ENCODE peak calls at places on chromosomes 6 and 20, in five cellular contexts. O is glutamatergic neuron, R is nephron progenitor cell, K is uterus, I is A549. W is an unnamed sample.

GRCh38 chr20:32451340-32451681 is 93.2 kb downstream of the ASXL1 start:
- DNase-seq in O (no peak), R (no peak), K (no peak), I (no peak), W (no peak)

GRCh38 chr20:52801628-52802006 is 170.5 kb upstream of the TSHZ2 start:
- DNase-seq in R (no peak), O (no peak), I (no peak), K (no peak), W (no peak)

GRCh38 chr6:152452639-152453038 is 184.5 kb downstream of the SYNE1 start:
- DNase-seq in O (no peak), I (no peak), R (no peak), K (no peak), W (no peak)

GRCh38 chr6:33211666-33212422 is 3.5 kb downstream of the RING1 start:
- DNase-seq in K (no peak), I (no peak), O (no peak), R (no peak), W (no peak)

GRCh38 chr6:37171970-37172812 is 2.2 kb downstream of the PIM1 start:
- DNase-seq in R (peak), O (peak), K (peak), I (peak), W (peak)

GRCh38 chr20:5065489-5066383 is 54.0 kb downstream of the PCNA start:
- DNase-seq in R (no peak), O (no peak), I (peak), K (peak), W (no peak)

GRCh38 chr6:5157744-5158143 is 72.6 kb downstream of the PPP1R3G start:
- DNase-seq in R (no peak), O (no peak), I (no peak), K (no peak), W (no peak)

GRCh38 chr20:17650301-17650761 is 31.7 kb downstream of the RRBP1 start:
- DNase-seq in K (peak), R (no peak), O (no peak), I (no peak), W (no peak)

GRCh38 chr6:125174626-125175025 is 21.1 kb downstream of the TPD52L1 start:
- DNase-seq in K (no peak), O (no peak), R (no peak), I (no peak), W (no peak)

GRCh38 chr6:136016228-136017225 is 165.0 kb downstream of the PDE7B start:
- DNase-seq in R (no peak), I (peak), K (no peak), O (no peak), W (no peak)

GRCh38 chr20:47922280-47922675 is 137.0 kb upstream of the SULF2 start:
- DNase-seq in I (peak), O (no peak), K (no peak), R (no peak), W (no peak)

GRCh38 chr20:23361651-23362391 is at the start of gene GZF1:
- DNase-seq in O (peak), I (peak), K (peak), R (peak), W (peak)

GRCh38 chr6:140480852-140481251 is 1106.4 kb upstream of the CITED2 start:
- DNase-seq in I (no peak), R (no peak), O (no peak), K (no peak), W (no peak)

GRCh38 chr6:139557547-139557946 is 183.1 kb upstream of the CITED2 start:
- DNase-seq in K (no peak), R (no peak), I (no peak), O (no peak), W (no peak)

GRCh38 chr6:39037082-39037487 is 11.5 kb upstream of the GLP1R start:
- DNase-seq in O (no peak), R (no peak), K (no peak), I (no peak), W (no peak)

GRCh38 chr6:49423817-49424216 is 39.2 kb downstream of the MMUT start:
- DNase-seq in O (no peak), K (no peak), I (peak), R (no peak), W (no peak)

GRCh38 chr6:41719796-41720620 is 15.4 kb downstream of the TFEB start:
- DNase-seq in K (no peak), I (no peak), O (no peak), R (no peak), W (peak)

GRCh38 chr20:20037960-20038359 is 14.3 kb downstream of the CRNKL1 start:
- DNase-seq in O (no peak), R (no peak), K (no peak), I (no peak), W (no peak)

GRCh38 chr6:57313009-57313408 is 4.4 kb upstream of the PRIM2 start:
- DNase-seq in I (no peak), R (no peak), O (no peak), K (no peak), W (no peak)

GRCh38 chr6:20835315-20836010 is 301.2 kb downstream of the CDKAL1 start:
- DNase-seq in O (no peak), K (no peak), R (no peak), I (no peak), W (no peak)
- TF ChIP-seq CTCF in O (no peak), K (no peak), R (no peak), I (no peak), W (no peak)

DNA sequence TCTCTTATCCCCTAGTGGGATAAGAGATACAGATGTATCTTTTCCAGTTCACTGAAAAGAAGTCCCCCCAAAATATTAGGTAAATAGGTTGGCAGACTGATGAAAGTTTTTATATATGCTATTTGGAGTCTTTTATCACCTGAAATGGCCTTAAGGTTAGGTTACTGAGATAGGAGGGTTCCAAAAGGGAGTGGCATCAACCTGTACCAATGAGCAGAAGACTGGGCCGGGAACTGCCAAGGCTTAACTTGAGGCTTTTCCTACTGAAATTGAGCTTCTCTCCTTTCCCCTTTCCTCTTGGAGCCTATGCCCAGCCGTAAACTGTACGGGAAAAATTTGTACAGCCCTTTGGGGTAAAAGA is 42.0 kb downstream of the EIF2S2 start:
- DNase-seq in R (no peak), I (no peak), O (no peak), K (no peak), W (no peak)
- TF ChIP-seq CTCF in R (no peak), I (no peak), O (peak), K (no peak), W (no peak)

DNA sequence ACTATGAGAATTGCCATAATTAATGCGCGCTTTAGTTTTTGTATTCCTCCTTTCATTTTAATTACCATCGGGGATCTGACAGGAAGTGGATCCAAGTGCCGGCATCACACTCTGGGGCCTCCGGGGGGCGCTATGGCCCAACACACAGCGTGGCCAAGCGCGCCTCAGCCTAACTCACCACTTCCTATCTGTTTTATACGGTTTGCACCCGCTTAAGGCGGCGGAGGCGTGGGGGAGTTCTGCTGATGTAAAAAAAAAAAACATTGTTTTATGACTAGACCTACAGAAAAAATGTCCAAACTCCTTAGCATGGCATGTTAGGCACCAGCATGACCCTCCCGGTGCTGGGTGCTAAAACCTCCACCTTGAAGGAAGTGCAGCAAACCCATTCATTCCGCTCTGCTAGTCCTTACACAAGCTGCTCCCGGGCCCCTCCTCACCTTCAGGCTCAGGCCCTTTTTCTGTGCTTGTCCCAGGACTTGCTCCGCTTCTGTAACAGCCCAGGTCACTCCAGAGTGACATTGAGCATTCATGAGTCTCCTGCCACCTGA is 4.5 kb upstream of the EBF4 start:
- DNase-seq in K (peak), O (peak), R (peak), I (peak), W (peak)
- TF ChIP-seq CTCF in K (peak), O (peak), R (peak), I (peak), W (peak)

GRCh38 chr6:149179431-149179830 is 138.1 kb upstream of the TAB2 start:
- DNase-seq in R (no peak), I (no peak), O (no peak), K (no peak), W (no peak)

GRCh38 chr6:149184523-149184922 is 133.0 kb upstream of the TAB2 start:
- DNase-seq in O (no peak), R (no peak), K (no peak), I (no peak), W (no peak)

GRCh38 chr6:149185799-149186357 is 131.6 kb upstream of the TAB2 start:
- DNase-seq in I (peak), O (no peak), R (no peak), K (no peak), W (no peak)

GRCh38 chr6:149181304-149181703 is 136.2 kb upstream of the TAB2 start:
- DNase-seq in I (no peak), O (no peak), K (no peak), R (no peak), W (no peak)

GRCh38 chr6:149182262-149182661 is 135.2 kb upstream of the TAB2 start:
- DNase-seq in K (peak), I (no peak), O (no peak), R (no peak), W (no peak)
- TF ChIP-seq CTCF in K (no peak), I (no peak), O (no peak), R (no peak), W (no peak)

GRCh38 chr20:49231461-49231860 is 12.2 kb downstream of the DDX27 start:
- DNase-seq in O (peak), I (no peak), K (no peak), R (no peak), W (no peak)

GRCh38 chr20:49230575-49231211 is 11.5 kb downstream of the DDX27 start:
- DNase-seq in K (no peak), O (peak), I (no peak), R (no peak), W (no peak)

GRCh38 chr20:49230021-49230420 is 10.8 kb downstream of the DDX27 start:
- DNase-seq in I (no peak), O (peak), R (no peak), K (no peak), W (no peak)

GRCh38 chr20:49228676-49229075 is 9.5 kb downstream of the DDX27 start:
- DNase-seq in R (no peak), O (no peak), K (no peak), I (no peak), W (no peak)

DNA sequence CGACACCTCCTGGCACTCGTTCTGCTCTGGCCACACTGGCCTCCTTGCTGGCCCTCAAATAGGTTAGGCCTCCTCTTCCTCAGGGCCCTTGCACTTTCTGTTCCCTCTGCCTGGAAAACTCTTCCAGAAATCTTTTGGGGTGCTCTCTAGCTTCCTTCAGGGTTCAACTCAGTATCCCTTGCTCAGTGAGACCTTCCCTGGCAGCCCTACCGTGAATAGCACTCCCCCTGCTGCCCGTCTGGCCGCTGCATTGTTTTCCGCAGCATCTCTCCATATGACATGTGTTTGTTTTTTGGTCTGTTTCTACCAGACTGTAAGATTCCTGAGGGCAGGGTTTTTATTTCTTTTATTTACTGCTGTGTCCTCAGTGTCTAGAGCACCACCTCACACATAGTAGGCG is 6.7 kb downstream of the DDX27 start:
- DNase-seq in K (no peak), R (no peak), O (no peak), I (no peak), W (no peak)
- TF ChIP-seq CTCF in K (no peak), R (no peak), O (no peak), I (no peak), W (no peak)

GRCh38 chr6:27617700-27618689 is 145.1 kb upstream of the ZNF184 start:
- DNase-seq in O (no peak), I (peak), R (peak), K (no peak), W (no peak)
- TF ChIP-seq CTCF in O (no peak), I (peak), R (no peak), K (no peak), W (no peak)

DNA sequence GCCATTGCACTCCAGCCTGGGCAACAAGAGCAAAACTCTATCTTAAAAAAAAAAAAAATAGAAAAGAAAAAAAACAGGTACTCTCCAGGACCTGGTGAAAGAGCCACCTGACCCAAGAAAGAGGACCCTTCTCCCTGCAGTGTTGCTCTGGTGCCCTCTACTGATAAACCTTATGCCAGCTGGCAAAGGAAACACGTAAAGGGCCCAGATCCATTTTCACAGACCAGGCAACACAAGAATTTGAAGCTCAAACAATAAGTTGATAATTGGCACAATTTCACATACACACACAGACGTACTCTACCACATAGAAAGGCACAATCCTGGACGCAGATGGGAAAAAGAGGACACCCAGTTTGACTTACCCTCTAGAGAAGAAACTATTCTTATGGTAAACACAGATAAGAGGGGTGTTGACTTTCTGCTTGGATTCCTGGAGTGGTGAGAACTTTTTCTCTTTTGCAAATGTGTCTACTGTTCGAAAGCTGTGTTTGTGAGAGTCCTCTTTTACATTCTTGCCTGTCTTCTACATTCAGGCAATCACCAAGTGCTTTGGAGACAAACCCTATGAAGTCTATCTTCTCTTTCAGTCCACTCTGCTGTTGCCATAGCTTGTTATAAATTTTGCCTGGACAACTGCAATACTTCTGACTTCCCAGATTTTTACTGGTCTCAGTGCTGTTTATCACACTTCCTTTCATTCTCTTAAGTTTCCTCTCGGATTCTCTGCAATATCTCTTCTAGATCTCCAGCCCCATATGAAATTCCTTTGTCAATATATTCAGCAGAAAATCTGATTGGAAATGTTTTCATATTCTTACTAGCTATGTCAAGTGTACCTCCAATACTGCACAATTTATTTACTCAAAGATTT is 6.4 kb upstream of the SNRPB start:
- DNase-seq in R (no peak), O (no peak), K (no peak), I (no peak), W (no peak)
- TF ChIP-seq CTCF in R (no peak), O (no peak), K (no peak), I (peak), W (peak)

DNA sequence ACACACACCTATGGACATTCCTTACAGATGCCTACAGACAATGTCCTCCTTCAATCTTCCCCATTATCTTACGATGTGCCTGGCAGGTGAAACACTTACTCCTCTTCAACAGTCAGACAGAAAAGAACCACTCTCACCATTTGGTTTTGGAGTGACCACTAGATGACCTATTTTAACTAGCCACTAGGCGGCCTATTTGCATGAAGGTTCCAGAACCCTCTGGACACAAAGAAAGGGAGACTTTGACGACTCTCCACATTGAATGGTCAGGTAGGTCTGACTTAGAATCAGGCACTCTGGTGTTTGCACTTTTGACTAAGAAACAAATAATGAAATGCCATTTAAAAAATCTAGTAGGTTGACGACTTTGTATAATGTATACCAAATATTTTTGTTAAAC is 42.0 kb downstream of the PNLDC1 start:
- DNase-seq in O (no peak), R (no peak), K (no peak), I (peak), W (no peak)
- TF ChIP-seq CTCF in O (peak), R (peak), K (no peak), I (peak), W (no peak)

W was measured in GM20000.